ENCODE peak calls at places on chromosome 19, in five cellular contexts. One of them, this sample, is unnamed.

GRCh38 chr19:48271531-48272151 is 1.8 kb downstream of the ZNF114 start:
- DNase-seq in midbrain: peak
- DNase-seq in coronary artery: no peak
- DNase-seq in NCI-H2081: no peak
- DNase-seq in mesenteric fat pad: peak
- DNase-seq in this sample: peak

GRCh38 chr19:35986664-35987570 is 8.1 kb upstream of the SDHAF1 start:
- DNase-seq in midbrain: no peak
- DNase-seq in coronary artery: no peak
- DNase-seq in NCI-H2081: peak
- DNase-seq in mesenteric fat pad: no peak
- DNase-seq in this sample: peak

GRCh38 chr19:39158646-39159260 is 33.2 kb downstream of the PAK4 start:
- DNase-seq in midbrain: no peak
- DNase-seq in coronary artery: no peak
- DNase-seq in NCI-H2081: no peak
- DNase-seq in mesenteric fat pad: no peak
- DNase-seq in this sample: no peak

GRCh38 chr19:42568006-42568405 is 26.7 kb downstream of the CEACAM8 start:
- DNase-seq in midbrain: peak
- DNase-seq in coronary artery: no peak
- DNase-seq in NCI-H2081: no peak
- DNase-seq in mesenteric fat pad: no peak
- DNase-seq in this sample: peak

GRCh38 chr19:17686592-17687042 is 1.5 kb downstream of the UNC13A start:
- DNase-seq in midbrain: no peak
- DNase-seq in coronary artery: no peak
- DNase-seq in NCI-H2081: peak
- DNase-seq in mesenteric fat pad: no peak
- DNase-seq in this sample: no peak

GRCh38 chr19:18814063-18814462 is 17.7 kb upstream of the UPF1 start:
- DNase-seq in midbrain: no peak
- DNase-seq in coronary artery: no peak
- DNase-seq in NCI-H2081: no peak
- DNase-seq in mesenteric fat pad: no peak
- DNase-seq in this sample: no peak

GRCh38 chr19:883661-884211 is 9.3 kb downstream of the MED16 start:
- DNase-seq in midbrain: no peak
- DNase-seq in coronary artery: no peak
- DNase-seq in NCI-H2081: no peak
- DNase-seq in mesenteric fat pad: no peak
- DNase-seq in this sample: no peak

GRCh38 chr19:5963855-5964254 is 14.1 kb downstream of the RANBP3 start:
- DNase-seq in midbrain: no peak
- DNase-seq in coronary artery: no peak
- DNase-seq in NCI-H2081: no peak
- DNase-seq in mesenteric fat pad: no peak
- DNase-seq in this sample: no peak

GRCh38 chr19:12689581-12690216 is 1.9 kb downstream of the GNG14 start:
- DNase-seq in midbrain: no peak
- DNase-seq in coronary artery: peak
- DNase-seq in NCI-H2081: no peak
- DNase-seq in mesenteric fat pad: no peak
- DNase-seq in this sample: no peak

GRCh38 chr19:12828494-12828893 is 5.9 kb downstream of the RTBDN start:
- DNase-seq in midbrain: no peak
- DNase-seq in coronary artery: no peak
- DNase-seq in NCI-H2081: peak
- DNase-seq in mesenteric fat pad: no peak
- DNase-seq in this sample: no peak

GRCh38 chr19:42531313-42531712 is 3.0 kb upstream of the CEACAM1 start:
- DNase-seq in midbrain: no peak
- DNase-seq in coronary artery: no peak
- DNase-seq in NCI-H2081: no peak
- DNase-seq in mesenteric fat pad: peak
- DNase-seq in this sample: no peak

GRCh38 chr19:54201980-54202379 is 1.3 kb downstream of the RPS9 start:
- DNase-seq in midbrain: no peak
- DNase-seq in coronary artery: no peak
- DNase-seq in NCI-H2081: no peak
- DNase-seq in mesenteric fat pad: no peak
- DNase-seq in this sample: no peak

GRCh38 chr19:49857061-49857833 is 6.3 kb downstream of the PTOV1 start:
- DNase-seq in midbrain: no peak
- DNase-seq in coronary artery: no peak
- DNase-seq in NCI-H2081: no peak
- DNase-seq in mesenteric fat pad: no peak
- DNase-seq in this sample: no peak

GRCh38 chr19:35757749-35758608 is at the start of gene PROSER3:
- DNase-seq in midbrain: peak
- DNase-seq in coronary artery: peak
- DNase-seq in NCI-H2081: peak
- DNase-seq in mesenteric fat pad: peak
- DNase-seq in this sample: peak

GRCh38 chr19:16561382-16561781 is 10.8 kb downstream of the SLC35E1 start:
- DNase-seq in midbrain: no peak
- DNase-seq in coronary artery: no peak
- DNase-seq in NCI-H2081: no peak
- DNase-seq in mesenteric fat pad: no peak
- DNase-seq in this sample: no peak

GRCh38 chr19:18340237-18340989 is at the start of gene PGPEP1:
- DNase-seq in midbrain: peak
- DNase-seq in coronary artery: no peak
- DNase-seq in NCI-H2081: peak
- DNase-seq in mesenteric fat pad: peak
- DNase-seq in this sample: peak

GRCh38 chr19:56917998-56918397 is 77.5 kb upstream of the PEG3 start:
- DNase-seq in midbrain: peak
- DNase-seq in coronary artery: no peak
- DNase-seq in NCI-H2081: no peak
- DNase-seq in mesenteric fat pad: no peak
- DNase-seq in this sample: no peak

GRCh38 chr19:50573741-50574461 is 5.7 kb upstream of the LRRC4B start:
- DNase-seq in midbrain: no peak
- DNase-seq in coronary artery: no peak
- DNase-seq in NCI-H2081: no peak
- DNase-seq in mesenteric fat pad: no peak
- DNase-seq in this sample: no peak

GRCh38 chr19:18430417-18431144 is 7.4 kb downstream of the ISYNA1 start:
- DNase-seq in midbrain: no peak
- DNase-seq in coronary artery: no peak
- DNase-seq in NCI-H2081: no peak
- DNase-seq in mesenteric fat pad: no peak
- DNase-seq in this sample: no peak

GRCh38 chr19:52722062-52723005 is 12.5 kb downstream of the ZNF611 start:
- DNase-seq in midbrain: no peak
- DNase-seq in coronary artery: no peak
- DNase-seq in NCI-H2081: no peak
- DNase-seq in mesenteric fat pad: no peak
- DNase-seq in this sample: no peak

This sample was measured in naive B cell.